ENCODE peak calls at places on chromosomes 11 and 22, in nine cellular contexts. L is cardiac fibroblast; M is neural progenitor cell; D is A549; U is CD8-positive, alpha-beta T cell; A is brain microvascular endothelial cell; V is heart right ventricle; J is GM13977; R is H9. W is an unnamed sample.

GRCh38 chr22:41257696-41258095 is 17.0 kb upstream of the CHADL start:
- DNase-seq in L (no peak), M (no peak), D (no peak), U (no peak), A (no peak), V (no peak), J (no peak), R (no peak), W (no peak)

GRCh38 chr11:27882066-27882697 is 181.9 kb upstream of the BDNF start:
- DNase-seq in L (no peak), M (no peak), D (no peak), U (no peak), A (no peak), V (no peak), J (no peak), R (no peak), W (peak; percentile 30)

GRCh38 chr11:126282742-126283591 is at the start of gene TIRAP:
- DNase-seq in L (peak; percentile 58), M (peak; percentile 64), D (peak; percentile 33), U (peak; percentile 65), A (peak; percentile 19), V (peak; percentile 79), J (peak; percentile 74), R (peak; percentile 60), W (peak; percentile 39)

GRCh38 chr11:87832216-87832615 is 343.0 kb downstream of the RAB38 start:
- DNase-seq in L (no peak), M (no peak), D (no peak), U (no peak), A (no peak), V (no peak), J (no peak), R (no peak), W (no peak)

GRCh38 chr11:125433454-125434121 is 62.5 kb downstream of the FEZ1 start:
- DNase-seq in L (peak; percentile 68), M (peak; percentile 77), D (peak; percentile 45), U (no peak), A (peak; percentile 50), V (peak; percentile 41), J (peak; percentile 54), R (peak; percentile 87), W (peak; percentile 36)

GRCh38 chr11:75554258-75555022 is 7.6 kb upstream of the SERPINH1 start:
- DNase-seq in L (peak; percentile 100), M (peak; percentile 91), D (no peak), U (no peak), A (peak; percentile 99), V (peak; percentile 93), J (no peak), R (peak; percentile 96), W (peak; percentile 95)

GRCh38 chr11:110113507-110113906 is 20.3 kb downstream of the ZC3H12C start:
- DNase-seq in L (no peak), M (no peak), D (no peak), U (no peak), A (no peak), V (no peak), J (no peak), R (no peak), W (no peak)

GRCh38 chr11:70901951-70902521 is 350.3 kb downstream of the SHANK2 start:
- DNase-seq in L (peak; percentile 7), M (no peak), D (no peak), U (no peak), A (no peak), V (no peak), J (no peak), R (no peak), W (no peak)

GRCh38 chr22:26763633-26764295 is 106.4 kb downstream of the MIAT start:
- DNase-seq in L (peak; percentile 43), M (no peak), D (peak; percentile 80), U (no peak), A (peak; percentile 20), V (no peak), J (no peak), R (no peak), W (peak; percentile 45)

GRCh38 chr11:9765320-9766101 is 101.6 kb downstream of the SWAP70 start:
- DNase-seq in L (peak; percentile 98), M (peak; percentile 25), D (no peak), U (no peak), A (peak; percentile 88), V (peak; percentile 60), J (no peak), R (peak; percentile 82), W (peak; percentile 37)

GRCh38 chr11:129785383-129786111 is 30.1 kb upstream of the TMEM45B start:
- DNase-seq in L (peak; percentile 43), M (no peak), D (no peak), U (no peak), A (no peak), V (no peak), J (no peak), R (no peak), W (no peak)

GRCh38 chr22:41206719-41207118 is 1.6 kb downstream of the L3MBTL2 start:
- DNase-seq in L (no peak), M (no peak), D (no peak), U (no peak), A (no peak), V (no peak), J (no peak), R (no peak), W (no peak)

GRCh38 chr22:37270928-37271650 is 11.2 kb upstream of the CYTH4 start:
- DNase-seq in L (peak; percentile 43), M (no peak), D (no peak), U (no peak), A (no peak), V (no peak), J (no peak), R (no peak), W (no peak)

GRCh38 chr22:47599753-47600152 is 837.3 kb downstream of the TBC1D22A start:
- DNase-seq in L (no peak), M (no peak), D (no peak), U (no peak), A (no peak), V (no peak), J (no peak), R (no peak), W (no peak)

GRCh38 chr22:37331811-37332536 is 49.7 kb downstream of the CYTH4 start:
- DNase-seq in L (no peak), M (no peak), D (no peak), U (no peak), A (no peak), V (no peak), J (no peak), R (no peak), W (no peak)

GRCh38 chr11:2156416-2157182 is 4.4 kb downstream of the INS start:
- DNase-seq in L (peak; percentile 61), M (peak; percentile 85), D (peak; percentile 88), U (peak; percentile 48), A (peak; percentile 62), V (peak; percentile 75), J (peak; percentile 88), R (peak; percentile 81), W (peak; percentile 45)

GRCh38 chr11:46808804-46809431 is 37.2 kb downstream of the CKAP5 start:
- DNase-seq in L (peak; percentile 36), M (no peak), D (peak; percentile 31), U (no peak), A (peak; percentile 28), V (no peak), J (no peak), R (no peak), W (peak; percentile 9)
- TF ChIP-seq CTCF in L (peak; percentile 24), M (peak; percentile 34), D (peak; percentile 67), U (no peak), A (peak; percentile 69), V (no peak), J (peak; percentile 45), R (peak; percentile 47), W (peak; percentile 62)

DNA sequence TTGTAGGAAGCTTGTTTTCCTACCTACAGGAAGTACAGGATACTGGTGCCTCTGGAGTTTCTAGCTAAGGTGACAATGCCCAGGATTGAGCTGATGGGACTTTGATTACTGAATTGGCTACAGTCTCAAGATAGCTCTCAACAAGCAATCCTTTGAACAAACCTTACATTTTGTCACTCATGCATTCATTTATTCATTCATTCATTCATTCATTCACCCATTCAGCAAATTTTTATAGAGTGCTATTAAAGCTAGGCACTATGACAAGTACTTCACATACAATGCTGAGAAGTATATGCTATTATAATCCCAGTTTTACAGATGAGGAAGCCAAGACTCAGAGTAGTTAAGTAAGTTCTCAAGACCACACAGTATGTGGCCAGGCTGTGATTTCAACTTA is 103.1 kb upstream of the MTMR2 start:
- DNase-seq in L (no peak), M (no peak), D (no peak), U (no peak), A (no peak), V (no peak), J (no peak), R (no peak), W (no peak)
- TF ChIP-seq CTCF in L (no peak), M (no peak), D (no peak), U (no peak), A (no peak), V (no peak), J (no peak), R (no peak), W (no peak)

GRCh38 chr11:57764527-57764926 is 2.9 kb downstream of the CTNND1 start:
- DNase-seq in L (no peak), M (no peak), D (no peak), U (no peak), A (no peak), V (no peak), J (no peak), R (no peak), W (no peak)

GRCh38 chr11:57762235-57762866 is 749 bp downstream of the CTNND1 start:
- DNase-seq in L (no peak), M (peak; percentile 35), D (peak; percentile 31), U (no peak), A (no peak), V (no peak), J (no peak), R (no peak), W (no peak)

GRCh38 chr11:57764972-57765371 is 3.4 kb downstream of the CTNND1 start:
- DNase-seq in L (no peak), M (no peak), D (no peak), U (no peak), A (no peak), V (no peak), J (no peak), R (no peak), W (no peak)

GRCh38 chr11:57761301-57762234 is at the start of gene CTNND1:
- DNase-seq in L (peak; percentile 99), M (peak; percentile 93), D (peak; percentile 99), U (no peak), A (peak; percentile 96), V (peak; percentile 75), J (peak; percentile 87), R (peak; percentile 92), W (peak; percentile 96)

GRCh38 chr11:57763568-57763967 is 2.0 kb downstream of the CTNND1 start:
- DNase-seq in L (peak; percentile 54), M (peak; percentile 55), D (peak; percentile 76), U (no peak), A (peak; percentile 45), V (no peak), J (no peak), R (no peak), W (peak; percentile 55)
- TF ChIP-seq CTCF in L (peak; percentile 51), M (peak; percentile 48), D (peak; percentile 24), U (no peak), A (peak; percentile 60), V (peak; percentile 29), J (no peak), R (peak; percentile 50), W (peak; percentile 61)

DNA sequence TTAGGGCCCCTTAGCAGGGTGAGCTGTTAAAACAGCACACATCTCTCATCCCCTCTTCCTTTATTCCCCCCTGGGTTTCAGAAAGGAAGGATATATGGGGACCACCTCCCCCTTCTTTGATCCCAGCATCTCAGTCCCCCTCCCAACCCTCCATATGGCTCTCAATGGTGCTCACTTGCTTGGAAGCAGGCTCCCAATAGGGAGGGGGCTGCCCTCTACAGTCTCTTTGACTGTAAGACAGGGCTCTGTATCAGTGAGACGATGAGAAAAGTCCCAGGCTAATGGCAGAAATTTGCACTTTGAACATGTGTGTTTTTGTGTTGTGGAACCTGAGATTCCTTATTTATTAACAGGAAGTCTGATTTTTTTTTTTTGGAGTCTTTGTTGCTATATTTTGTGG is 4.2 kb upstream of the CNTF start:
- DNase-seq in L (no peak), M (peak; percentile 24), D (no peak), U (no peak), A (no peak), V (no peak), J (no peak), R (no peak), W (no peak)
- TF ChIP-seq CTCF in L (peak; percentile 10), M (peak; percentile 25), D (no peak), U (no peak), A (peak; percentile 18), V (peak; percentile 21), J (peak; percentile 48), R (peak; percentile 44), W (no peak)